ENCODE peak calls at places on chromosomes 1 and 21, in four cellular contexts. One of them, this sample, is unnamed.

GRCh38 chr1:217540321-217540720 is 90.6 kb downstream of the GPATCH2 start:
- DNase-seq in CD8-positive, alpha-beta memory T cell: no peak
- DNase-seq in sigmoid colon: no peak
- DNase-seq in HepG2: no peak
- DNase-seq in this sample: no peak

GRCh38 chr1:2594641-2595131 is 8.1 kb downstream of the PRXL2B start:
- DNase-seq in CD8-positive, alpha-beta memory T cell: no peak
- DNase-seq in sigmoid colon: peak; percentile 61
- DNase-seq in HepG2: no peak
- DNase-seq in this sample: no peak

GRCh38 chr1:12434686-12435085 is 183.3 kb downstream of the DHRS3 start:
- DNase-seq in CD8-positive, alpha-beta memory T cell: no peak
- DNase-seq in sigmoid colon: no peak
- DNase-seq in HepG2: no peak
- DNase-seq in this sample: no peak

GRCh38 chr1:2546515-2547209 is 9.5 kb upstream of the TNFRSF14 start:
- DNase-seq in CD8-positive, alpha-beta memory T cell: peak; percentile 88
- DNase-seq in sigmoid colon: peak; percentile 93
- DNase-seq in HepG2: peak; percentile 75
- DNase-seq in this sample: peak; percentile 93

GRCh38 chr1:204285438-204286322 is 71.9 kb upstream of the GOLT1A start:
- DNase-seq in CD8-positive, alpha-beta memory T cell: no peak
- DNase-seq in sigmoid colon: no peak
- DNase-seq in HepG2: no peak
- DNase-seq in this sample: no peak

GRCh38 chr1:111818546-111818945 is 62.8 kb downstream of the DDX20 start:
- DNase-seq in CD8-positive, alpha-beta memory T cell: no peak
- DNase-seq in sigmoid colon: no peak
- DNase-seq in HepG2: no peak
- DNase-seq in this sample: no peak

GRCh38 chr1:230641900-230642262 is 400 bp upstream of the COG2 start:
- DNase-seq in CD8-positive, alpha-beta memory T cell: no peak
- DNase-seq in sigmoid colon: no peak
- DNase-seq in HepG2: no peak
- DNase-seq in this sample: no peak

GRCh38 chr1:175514309-175515001 is 228.9 kb downstream of the TNR start:
- DNase-seq in CD8-positive, alpha-beta memory T cell: peak; percentile 18
- DNase-seq in sigmoid colon: no peak
- DNase-seq in HepG2: no peak
- DNase-seq in this sample: peak; percentile 64

GRCh38 chr1:50289495-50289894 is 133.7 kb downstream of the DMRTA2 start:
- DNase-seq in CD8-positive, alpha-beta memory T cell: no peak
- DNase-seq in sigmoid colon: no peak
- DNase-seq in HepG2: no peak
- DNase-seq in this sample: no peak

GRCh38 chr21:35257413-35257812 is 208.3 kb upstream of the RUNX1 start:
- DNase-seq in CD8-positive, alpha-beta memory T cell: no peak
- DNase-seq in sigmoid colon: peak; percentile 68
- DNase-seq in HepG2: no peak
- DNase-seq in this sample: no peak

GRCh38 chr1:16026723-16027484 is 5.1 kb downstream of the CLCNKA start:
- DNase-seq in CD8-positive, alpha-beta memory T cell: no peak
- DNase-seq in sigmoid colon: no peak
- DNase-seq in HepG2: no peak
- DNase-seq in this sample: no peak

GRCh38 chr1:234603221-234604204 is 6.5 kb downstream of the IRF2BP2 start:
- DNase-seq in CD8-positive, alpha-beta memory T cell: no peak
- DNase-seq in sigmoid colon: no peak
- DNase-seq in HepG2: peak; percentile 83
- DNase-seq in this sample: no peak

GRCh38 chr21:25967566-25968438 is 202.8 kb downstream of the APP start:
- DNase-seq in CD8-positive, alpha-beta memory T cell: no peak
- DNase-seq in sigmoid colon: no peak
- DNase-seq in HepG2: no peak
- DNase-seq in this sample: no peak

GRCh38 chr1:1616045-1616821 is 933 bp downstream of the MIB2 start:
- DNase-seq in CD8-positive, alpha-beta memory T cell: no peak
- DNase-seq in sigmoid colon: no peak
- DNase-seq in HepG2: no peak
- DNase-seq in this sample: peak; percentile 78

GRCh38 chr1:65630855-65631254 is 161.8 kb upstream of the PDE4B start:
- DNase-seq in CD8-positive, alpha-beta memory T cell: no peak
- DNase-seq in sigmoid colon: no peak
- DNase-seq in HepG2: no peak
- DNase-seq in this sample: no peak

GRCh38 chr1:201766117-201766863 is 62.7 kb upstream of the IPO9 start:
- DNase-seq in CD8-positive, alpha-beta memory T cell: no peak
- DNase-seq in sigmoid colon: no peak
- DNase-seq in HepG2: no peak
- DNase-seq in this sample: no peak

GRCh38 chr1:175715791-175716190 is 27.6 kb downstream of the TNR start:
- DNase-seq in CD8-positive, alpha-beta memory T cell: no peak
- DNase-seq in sigmoid colon: no peak
- DNase-seq in HepG2: no peak
- DNase-seq in this sample: no peak

GRCh38 chr1:102838016-102838415 is 270.3 kb downstream of the COL11A1 start:
- DNase-seq in CD8-positive, alpha-beta memory T cell: no peak
- DNase-seq in sigmoid colon: no peak
- DNase-seq in HepG2: no peak
- DNase-seq in this sample: no peak

GRCh38 chr1:208178091-208178529 is 66.1 kb downstream of the PLXNA2 start:
- DNase-seq in CD8-positive, alpha-beta memory T cell: no peak
- DNase-seq in sigmoid colon: no peak
- DNase-seq in HepG2: peak; percentile 68
- DNase-seq in this sample: no peak

GRCh38 chr1:93746009-93746408 is 64.4 kb upstream of the BCAR3 start:
- DNase-seq in CD8-positive, alpha-beta memory T cell: no peak
- DNase-seq in sigmoid colon: no peak
- DNase-seq in HepG2: no peak
- DNase-seq in this sample: peak; percentile 44

GRCh38 chr1:147129116-147129873 is 43.0 kb downstream of the PRKAB2 start:
- DNase-seq in CD8-positive, alpha-beta memory T cell: no peak
- DNase-seq in sigmoid colon: no peak
- DNase-seq in HepG2: no peak
- DNase-seq in this sample: no peak

GRCh38 chr1:14255231-14255630 is 343.3 kb upstream of the KAZN start:
- DNase-seq in CD8-positive, alpha-beta memory T cell: no peak
- DNase-seq in sigmoid colon: no peak
- DNase-seq in HepG2: no peak
- DNase-seq in this sample: no peak

GRCh38 chr1:59138402-59138801 is 158.5 kb upstream of the FGGY start:
- DNase-seq in CD8-positive, alpha-beta memory T cell: no peak
- DNase-seq in sigmoid colon: no peak
- DNase-seq in HepG2: no peak
- DNase-seq in this sample: no peak

GRCh38 chr1:53183277-53183990 is 13.2 kb upstream of the CPT2 start:
- DNase-seq in CD8-positive, alpha-beta memory T cell: no peak
- DNase-seq in sigmoid colon: peak; percentile 67
- DNase-seq in HepG2: peak; percentile 97
- DNase-seq in this sample: peak; percentile 84

GRCh38 chr1:240464099-240464498 is 147.9 kb downstream of the GREM2 start:
- DNase-seq in CD8-positive, alpha-beta memory T cell: no peak
- DNase-seq in sigmoid colon: no peak
- DNase-seq in HepG2: no peak
- DNase-seq in this sample: no peak

GRCh38 chr1:115067460-115067859 is 21.8 kb downstream of the TSPAN2 start:
- DNase-seq in CD8-positive, alpha-beta memory T cell: no peak
- DNase-seq in sigmoid colon: peak; percentile 74
- DNase-seq in HepG2: no peak
- DNase-seq in this sample: no peak

GRCh38 chr1:162087118-162087517 is 17.6 kb downstream of the NOS1AP start:
- DNase-seq in CD8-positive, alpha-beta memory T cell: no peak
- DNase-seq in sigmoid colon: no peak
- DNase-seq in HepG2: no peak
- DNase-seq in this sample: no peak

GRCh38 chr21:45207839-45208626 is 79.7 kb downstream of the POFUT2 start:
- DNase-seq in CD8-positive, alpha-beta memory T cell: no peak
- DNase-seq in sigmoid colon: no peak
- DNase-seq in HepG2: no peak
- DNase-seq in this sample: no peak

GRCh38 chr1:61271412-61271789 is 189.0 kb downstream of the NFIA start:
- DNase-seq in CD8-positive, alpha-beta memory T cell: no peak
- DNase-seq in sigmoid colon: no peak
- DNase-seq in HepG2: no peak
- DNase-seq in this sample: no peak

GRCh38 chr1:241635556-241636179 is 4.5 kb downstream of the CHML start:
- DNase-seq in CD8-positive, alpha-beta memory T cell: no peak
- DNase-seq in sigmoid colon: no peak
- DNase-seq in HepG2: no peak
- DNase-seq in this sample: no peak

DNA sequence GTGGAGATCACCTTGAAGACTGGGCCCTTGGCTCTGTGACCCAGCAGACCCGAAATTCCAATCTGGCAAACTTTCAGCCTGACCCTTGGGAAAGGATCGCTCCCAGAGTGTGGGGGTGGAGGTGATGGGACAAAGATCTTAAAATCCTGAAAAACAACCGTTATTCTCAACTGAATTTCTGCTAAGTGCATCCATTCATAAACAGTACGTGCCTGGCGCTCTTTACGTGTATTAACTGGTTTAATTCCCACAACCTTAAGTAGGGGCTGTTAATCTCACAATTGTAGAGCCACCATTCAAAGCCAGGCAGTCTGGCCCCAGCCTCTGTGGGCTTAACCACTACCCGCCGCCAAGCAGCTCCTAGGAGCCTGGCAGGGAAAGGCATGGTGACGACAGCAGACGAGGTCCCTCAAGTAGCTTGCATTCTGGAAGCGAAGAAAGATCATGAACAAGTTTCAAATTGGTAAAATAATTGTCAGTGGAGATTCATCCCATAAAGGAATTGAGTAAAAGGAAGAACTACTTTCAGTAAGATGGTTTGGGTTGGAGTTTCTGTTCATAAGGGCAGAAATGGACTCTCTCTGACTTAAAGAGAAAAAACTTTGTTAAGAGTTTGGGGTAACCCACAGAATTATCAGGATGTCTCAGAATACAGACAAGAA is 11.4 kb upstream of the RGS16 start:
- DNase-seq in CD8-positive, alpha-beta memory T cell: no peak
- DNase-seq in sigmoid colon: peak; percentile 82
- DNase-seq in HepG2: no peak
- DNase-seq in this sample: peak; percentile 66
- H3K27ac ChIP-seq in CD8-positive, alpha-beta memory T cell: no peak overlapping the region
- H3K27ac ChIP-seq in sigmoid colon: peak overlapping the region; percentile 89
- H3K27ac ChIP-seq in HepG2: no peak overlapping the region
- H3K27ac ChIP-seq in this sample: peak overlapping the region; percentile 85

DNA sequence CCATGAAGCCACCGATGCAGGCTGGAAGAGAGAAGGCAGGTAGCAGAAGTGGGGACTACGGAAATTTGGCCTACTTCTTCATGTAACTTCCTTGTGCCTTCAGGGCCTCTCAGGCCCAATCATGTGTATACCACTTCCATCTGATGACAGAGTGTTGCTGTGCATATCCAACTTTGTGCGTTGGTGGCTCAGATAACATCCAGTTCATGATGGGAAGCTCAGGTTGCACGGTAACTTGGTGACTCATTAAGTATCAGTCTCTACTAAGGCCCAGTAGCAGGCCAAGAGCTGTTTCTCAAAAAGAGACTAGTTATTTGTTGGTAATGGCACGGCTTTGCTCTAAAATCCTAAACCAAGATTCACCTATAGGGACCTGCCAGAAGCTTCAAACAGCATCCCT is 117.6 kb downstream of the LTN1 start:
- DNase-seq in CD8-positive, alpha-beta memory T cell: no peak
- DNase-seq in sigmoid colon: no peak
- DNase-seq in HepG2: no peak
- DNase-seq in this sample: no peak
- H3K27ac ChIP-seq in CD8-positive, alpha-beta memory T cell: no peak overlapping the region
- H3K27ac ChIP-seq in sigmoid colon: no peak overlapping the region
- H3K27ac ChIP-seq in HepG2: no peak overlapping the region
- H3K27ac ChIP-seq in this sample: no peak overlapping the region

GRCh38 chr1:210335001-210335400 is 6.3 kb downstream of the HHAT start:
- DNase-seq in CD8-positive, alpha-beta memory T cell: no peak
- DNase-seq in sigmoid colon: no peak
- DNase-seq in HepG2: no peak
- DNase-seq in this sample: no peak

GRCh38 chr1:210330279-210330866 is 1.7 kb downstream of the HHAT start:
- DNase-seq in CD8-positive, alpha-beta memory T cell: no peak
- DNase-seq in sigmoid colon: no peak
- DNase-seq in HepG2: no peak
- DNase-seq in this sample: no peak

GRCh38 chr1:210328746-210329488 is at the start of gene HHAT:
- DNase-seq in CD8-positive, alpha-beta memory T cell: peak; percentile 64
- DNase-seq in sigmoid colon: peak; percentile 87
- DNase-seq in HepG2: peak; percentile 49
- DNase-seq in this sample: peak; percentile 58

GRCh38 chr1:210332719-210333398 is 4.2 kb downstream of the HHAT start:
- DNase-seq in CD8-positive, alpha-beta memory T cell: peak; percentile 65
- DNase-seq in sigmoid colon: no peak
- DNase-seq in HepG2: no peak
- DNase-seq in this sample: no peak

DNA sequence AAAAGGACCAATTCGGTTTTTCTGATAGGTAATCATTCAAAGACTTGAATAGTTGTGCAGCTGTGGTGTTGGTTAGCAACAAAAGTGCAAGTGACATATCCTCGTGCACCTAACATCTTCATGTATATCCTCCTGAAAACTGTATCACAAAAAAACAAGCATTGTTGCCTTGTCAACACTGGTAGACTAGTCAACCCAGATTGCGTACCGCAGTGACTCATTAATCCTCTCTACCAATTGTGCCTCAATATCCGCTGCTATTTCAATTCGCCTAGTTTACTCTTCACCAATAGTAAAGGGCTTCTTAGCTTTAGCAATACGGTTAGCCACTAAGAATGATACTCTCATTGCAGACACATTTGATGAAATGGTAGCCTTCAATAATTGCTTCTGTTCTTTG is 3.5 kb downstream of the HHAT start:
- DNase-seq in CD8-positive, alpha-beta memory T cell: peak; percentile 60
- DNase-seq in sigmoid colon: no peak
- DNase-seq in HepG2: no peak
- DNase-seq in this sample: no peak
- H3K27ac ChIP-seq in CD8-positive, alpha-beta memory T cell: peak overlapping the region; percentile 76
- H3K27ac ChIP-seq in sigmoid colon: no peak overlapping the region
- H3K27ac ChIP-seq in HepG2: no peak overlapping the region
- H3K27ac ChIP-seq in this sample: no peak overlapping the region

GRCh38 chr21:27833298-27833697 is 866.4 kb upstream of the ADAMTS5 start:
- DNase-seq in CD8-positive, alpha-beta memory T cell: no peak
- DNase-seq in sigmoid colon: no peak
- DNase-seq in HepG2: no peak
- DNase-seq in this sample: no peak
- H3K27ac ChIP-seq in CD8-positive, alpha-beta memory T cell: no peak overlapping the region
- H3K27ac ChIP-seq in sigmoid colon: no peak overlapping the region
- H3K27ac ChIP-seq in HepG2: no peak overlapping the region
- H3K27ac ChIP-seq in this sample: no peak overlapping the region

DNA sequence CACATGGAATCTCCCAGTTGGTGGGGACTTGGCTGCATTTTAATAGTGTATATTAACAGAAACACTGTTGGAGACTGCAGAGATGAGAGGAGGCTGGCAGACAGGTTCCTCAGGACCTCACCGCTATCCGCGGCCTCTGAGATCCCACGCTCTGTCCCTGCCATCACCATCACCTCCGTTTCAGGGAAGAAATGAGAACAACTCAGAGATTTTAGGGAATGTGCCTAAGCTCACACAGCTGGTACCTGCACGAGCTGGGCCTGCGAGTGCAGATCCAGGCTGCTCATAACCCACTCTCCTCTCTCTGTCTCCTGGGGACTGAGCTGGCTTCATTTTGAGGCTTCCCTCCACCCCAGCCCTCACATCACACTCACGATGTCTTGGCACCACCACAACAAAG is 62.0 kb downstream of the UMODL1 start:
- DNase-seq in CD8-positive, alpha-beta memory T cell: no peak
- DNase-seq in sigmoid colon: no peak
- DNase-seq in HepG2: no peak
- DNase-seq in this sample: no peak
- H3K27ac ChIP-seq in CD8-positive, alpha-beta memory T cell: no peak overlapping the region
- H3K27ac ChIP-seq in sigmoid colon: no peak overlapping the region
- H3K27ac ChIP-seq in HepG2: no peak overlapping the region
- H3K27ac ChIP-seq in this sample: no peak overlapping the region

GRCh38 chr1:69611316-69611715 is 43.6 kb downstream of the LRRC7 start:
- DNase-seq in CD8-positive, alpha-beta memory T cell: no peak
- DNase-seq in sigmoid colon: no peak
- DNase-seq in HepG2: no peak
- DNase-seq in this sample: no peak
- H3K27ac ChIP-seq in CD8-positive, alpha-beta memory T cell: no peak overlapping the region
- H3K27ac ChIP-seq in sigmoid colon: no peak overlapping the region
- H3K27ac ChIP-seq in HepG2: no peak overlapping the region
- H3K27ac ChIP-seq in this sample: no peak overlapping the region

This sample was measured in Peyer's patch.